ENCODE peak calls at places on chromosomes 11 and 22, in nine cellular contexts. Q is HepG2; I is PC-3; W is right cardiac atrium; J is aorta; B is pancreas; O is CD8-positive, alpha-beta T cell; Z is heart left ventricle; P is CD4-positive, alpha-beta T cell. H is an unnamed sample.
A peak's percentile ranks its signal among the peaks of the same experiment; 100 is the strongest.

GRCh38 chr11:63536669-63537292 is at the start of gene PLAAT4:
- ATAC-seq in Q (peak; percentile 82), I (peak; percentile 61), W (peak; percentile 63), J (peak; percentile 76), B (peak; percentile 65), O (peak; percentile 53), Z (peak; percentile 71), P (peak; percentile 62), H (peak; percentile 32)

GRCh38 chr22:39177456-39177775 is 24.9 kb upstream of the CBX7 start:
- ATAC-seq in Q (peak; percentile 4), I (no peak), W (no peak), J (no peak), B (no peak), O (no peak), Z (no peak), P (no peak), H (no peak)

GRCh38 chr11:9138612-9139579 is 47.5 kb upstream of the SCUBE2 start:
- ATAC-seq in Q (no peak), I (peak; percentile 91), W (peak; percentile 68), J (peak; percentile 70), B (peak; percentile 66), O (no peak), Z (peak; percentile 46), P (peak; percentile 45), H (peak; percentile 41)

GRCh38 chr11:93537022-93537421 is 6.2 kb downstream of the SMCO4 start:
- ATAC-seq in Q (no peak), I (no peak), W (peak; percentile 79), J (peak; percentile 42), B (peak; percentile 55), O (no peak), Z (peak; percentile 88), P (no peak), H (no peak)

GRCh38 chr11:128451651-128452470 is 135.5 kb downstream of the ETS1 start:
- ATAC-seq in Q (peak; percentile 90), I (no peak), W (peak; percentile 92), J (peak; percentile 84), B (peak; percentile 10), O (no peak), Z (peak; percentile 80), P (no peak), H (peak; percentile 49)

GRCh38 chr11:128086794-128087193 is 500.6 kb downstream of the ETS1 start:
- ATAC-seq in Q (no peak), I (no peak), W (no peak), J (no peak), B (no peak), O (peak; percentile 62), Z (no peak), P (peak; percentile 72), H (no peak)

GRCh38 chr11:9639099-9639498 is 24.8 kb upstream of the SWAP70 start:
- ATAC-seq in Q (peak; percentile 60), I (no peak), W (peak; percentile 98), J (peak; percentile 29), B (no peak), O (no peak), Z (peak; percentile 93), P (no peak), H (peak; percentile 83)

GRCh38 chr22:23888615-23889401 is 5.4 kb upstream of the MIF start:
- ATAC-seq in Q (peak; percentile 48), I (peak; percentile 21), W (peak; percentile 27), J (peak; percentile 21), B (no peak), O (no peak), Z (peak; percentile 29), P (no peak), H (no peak)

GRCh38 chr11:47783087-47783610 is 16.0 kb upstream of the FNBP4 start:
- ATAC-seq in Q (no peak), I (no peak), W (no peak), J (no peak), B (no peak), O (no peak), Z (no peak), P (no peak), H (no peak)

GRCh38 chr11:10743354-10744035 is 7.6 kb upstream of the CTR9 start:
- ATAC-seq in Q (no peak), I (no peak), W (no peak), J (no peak), B (no peak), O (peak; percentile 39), Z (no peak), P (peak; percentile 45), H (no peak)

GRCh38 chr11:10322401-10322800 is 17.5 kb downstream of the ADM start:
- ATAC-seq in Q (no peak), I (no peak), W (peak; percentile 68), J (peak; percentile 62), B (no peak), O (no peak), Z (peak; percentile 33), P (no peak), H (no peak)

GRCh38 chr11:76119779-76120178 is 86.5 kb downstream of the WNT11 start:
- ATAC-seq in Q (no peak), I (peak; percentile 35), W (peak; percentile 88), J (no peak), B (no peak), O (no peak), Z (peak; percentile 84), P (no peak), H (no peak)

GRCh38 chr11:64885367-64886286 is 7.2 kb upstream of the EHD1 start:
- ATAC-seq in Q (peak; percentile 14), I (peak; percentile 61), W (no peak), J (no peak), B (no peak), O (peak; percentile 75), Z (no peak), P (peak; percentile 78), H (no peak)

GRCh38 chr22:44328326-44328725 is 15.6 kb upstream of the SHISAL1 start:
- ATAC-seq in Q (no peak), I (no peak), W (no peak), J (no peak), B (no peak), O (no peak), Z (no peak), P (no peak), H (no peak)

GRCh38 chr11:10017050-10017449 is 277.0 kb downstream of the SBF2 start:
- ATAC-seq in Q (no peak), I (no peak), W (no peak), J (no peak), B (no peak), O (no peak), Z (no peak), P (no peak), H (no peak)

GRCh38 chr11:3947084-3947483 is 91.6 kb downstream of the STIM1 start:
- ATAC-seq in Q (no peak), I (no peak), W (peak; percentile 86), J (peak; percentile 66), B (no peak), O (peak; percentile 72), Z (peak; percentile 94), P (peak; percentile 75), H (peak; percentile 73)

GRCh38 chr22:42207918-42208317 is 62.5 kb downstream of the TCF20 start:
- ATAC-seq in Q (no peak), I (no peak), W (no peak), J (no peak), B (no peak), O (peak; percentile 31), Z (no peak), P (no peak), H (no peak)

GRCh38 chr11:117917591-117917990 is 11.6 kb downstream of the TMPRSS13 start:
- ATAC-seq in Q (no peak), I (no peak), W (no peak), J (no peak), B (no peak), O (no peak), Z (no peak), P (no peak), H (no peak)

DNA sequence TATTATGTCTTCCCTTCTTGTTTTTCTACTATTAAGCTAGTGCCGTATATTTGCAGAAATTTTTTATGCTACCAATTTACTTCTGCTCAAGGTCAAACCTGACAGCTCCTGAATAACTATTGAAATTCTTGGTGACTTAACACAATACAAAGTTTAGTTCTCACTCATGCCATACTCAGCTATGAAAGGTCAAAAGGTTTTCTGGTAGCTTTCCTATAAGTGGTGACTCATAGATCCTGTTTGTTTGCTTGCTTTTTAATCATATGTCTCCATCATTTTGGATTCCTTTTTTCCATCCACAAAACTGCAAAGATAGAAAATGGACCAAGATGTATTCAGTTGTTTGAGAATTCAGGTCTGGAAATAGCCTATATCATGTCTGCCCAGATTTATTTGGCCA is 855.8 kb upstream of the LRRC4C start:
- ATAC-seq in Q (no peak), I (no peak), W (no peak), J (no peak), B (no peak), O (no peak), Z (no peak), P (no peak), H (no peak)
- H3K27ac ChIP-seq in Q (no peak overlapping the region), I (no peak overlapping the region), W (no peak overlapping the region), J (no peak overlapping the region), B (no peak overlapping the region), O (no peak overlapping the region), Z (no peak overlapping the region), P (no peak overlapping the region), H (no peak overlapping the region)

GRCh38 chr11:46117842-46118241 is 3.4 kb downstream of the PHF21A start:
- ATAC-seq in Q (no peak), I (no peak), W (no peak), J (no peak), B (no peak), O (no peak), Z (no peak), P (no peak), H (no peak)
- H3K27ac ChIP-seq in Q (no peak overlapping the region), I (no peak overlapping the region), W (no peak overlapping the region), J (no peak overlapping the region), B (no peak overlapping the region), O (no peak overlapping the region), Z (no peak overlapping the region), P (no peak overlapping the region), H (no peak overlapping the region)

GRCh38 chr22:31227186-31227585 is 15.1 kb downstream of the LIMK2 start:
- ATAC-seq in Q (no peak), I (no peak), W (no peak), J (no peak), B (no peak), O (no peak), Z (no peak), P (no peak), H (no peak)

GRCh38 chr22:31218565-31219262 is 6.6 kb downstream of the LIMK2 start:
- ATAC-seq in Q (no peak), I (no peak), W (no peak), J (no peak), B (no peak), O (no peak), Z (no peak), P (no peak), H (no peak)

GRCh38 chr22:31221084-31221483 is 9.0 kb downstream of the LIMK2 start:
- ATAC-seq in Q (no peak), I (no peak), W (no peak), J (no peak), B (no peak), O (no peak), Z (no peak), P (no peak), H (no peak)

GRCh38 chr22:31228425-31228824 is 16.3 kb downstream of the LIMK2 start:
- ATAC-seq in Q (no peak), I (no peak), W (no peak), J (no peak), B (no peak), O (no peak), Z (no peak), P (no peak), H (no peak)

GRCh38 chr22:31223786-31224191 is 11.7 kb downstream of the LIMK2 start:
- ATAC-seq in Q (peak; percentile 89), I (no peak), W (no peak), J (no peak), B (no peak), O (no peak), Z (no peak), P (no peak), H (no peak)
- H3K27ac ChIP-seq in Q (peak overlapping the region; percentile 91), I (no peak overlapping the region), W (no peak overlapping the region), J (no peak overlapping the region), B (peak overlapping the region; percentile 17), O (no peak overlapping the region), Z (no peak overlapping the region), P (peak overlapping the region; percentile 17), H (no peak overlapping the region)

GRCh38 chr11:122294041-122294440 is 178.0 kb upstream of the BLID start:
- ATAC-seq in Q (no peak), I (no peak), W (no peak), J (no peak), B (no peak), O (no peak), Z (no peak), P (no peak), H (no peak)
- H3K27ac ChIP-seq in Q (no peak overlapping the region), I (no peak overlapping the region), W (no peak overlapping the region), J (no peak overlapping the region), B (no peak overlapping the region), O (no peak overlapping the region), Z (no peak overlapping the region), P (no peak overlapping the region), H (no peak overlapping the region)